ENCODE peak calls at places on chromosomes 13 and 19, in nine cellular contexts. One of them, this sample, is unnamed.

GRCh38 chr19:39349326-39349725 is 7.1 kb downstream of the SAMD4B start:
- DNase-seq in AG20443: no peak
- DNase-seq in KG1: no peak
- DNase-seq in cardiac muscle cell: no peak
- DNase-seq in activated CD8-positive, alpha-beta memory T cell treated with anti-CD3 and anti-CD28 coated beads for 1 hour: no peak
- DNase-seq in aorta: no peak
- DNase-seq in Daoy: no peak
- DNase-seq in lung microvascular endothelial cell: no peak
- DNase-seq in tibial nerve: no peak
- DNase-seq in this sample: no peak

GRCh38 chr19:32017341-32017948 is 328.0 kb upstream of the ZNF507 start:
- DNase-seq in AG20443: no peak
- DNase-seq in Daoy: peak; percentile 69
- DNase-seq in aorta: no peak
- DNase-seq in cardiac muscle cell: no peak
- DNase-seq in tibial nerve: no peak
- DNase-seq in lung microvascular endothelial cell: no peak
- DNase-seq in activated CD8-positive, alpha-beta memory T cell treated with anti-CD3 and anti-CD28 coated beads for 1 hour: no peak
- DNase-seq in KG1: no peak
- DNase-seq in this sample: no peak

GRCh38 chr13:27826379-27827353 is 34.4 kb downstream of the GSX1 start:
- DNase-seq in KG1: peak; percentile 74
- DNase-seq in activated CD8-positive, alpha-beta memory T cell treated with anti-CD3 and anti-CD28 coated beads for 1 hour: peak; percentile 20
- DNase-seq in aorta: peak; percentile 82
- DNase-seq in AG20443: peak; percentile 92
- DNase-seq in tibial nerve: peak; percentile 60
- DNase-seq in cardiac muscle cell: peak; percentile 89
- DNase-seq in lung microvascular endothelial cell: peak; percentile 88
- DNase-seq in Daoy: peak; percentile 82
- DNase-seq in this sample: peak; percentile 83

GRCh38 chr19:21691656-21692055 is 75.7 kb downstream of the ZNF100 start:
- DNase-seq in aorta: no peak
- DNase-seq in tibial nerve: no peak
- DNase-seq in lung microvascular endothelial cell: no peak
- DNase-seq in activated CD8-positive, alpha-beta memory T cell treated with anti-CD3 and anti-CD28 coated beads for 1 hour: no peak
- DNase-seq in Daoy: no peak
- DNase-seq in AG20443: no peak
- DNase-seq in cardiac muscle cell: no peak
- DNase-seq in KG1: no peak
- DNase-seq in this sample: no peak

GRCh38 chr13:90615767-90616166 is 731.7 kb upstream of the MIR17HG start:
- DNase-seq in activated CD8-positive, alpha-beta memory T cell treated with anti-CD3 and anti-CD28 coated beads for 1 hour: no peak
- DNase-seq in lung microvascular endothelial cell: no peak
- DNase-seq in aorta: no peak
- DNase-seq in Daoy: no peak
- DNase-seq in cardiac muscle cell: no peak
- DNase-seq in tibial nerve: no peak
- DNase-seq in AG20443: no peak
- DNase-seq in KG1: no peak
- DNase-seq in this sample: no peak

GRCh38 chr13:76921516-76921915 is 26.8 kb upstream of the ACOD1 start:
- DNase-seq in Daoy: no peak
- DNase-seq in aorta: peak; percentile 66
- DNase-seq in KG1: no peak
- DNase-seq in lung microvascular endothelial cell: no peak
- DNase-seq in activated CD8-positive, alpha-beta memory T cell treated with anti-CD3 and anti-CD28 coated beads for 1 hour: no peak
- DNase-seq in AG20443: no peak
- DNase-seq in cardiac muscle cell: peak; percentile 53
- DNase-seq in tibial nerve: no peak
- DNase-seq in this sample: no peak

GRCh38 chr19:45249261-45250033 is 1.6 kb upstream of the MARK4 start:
- DNase-seq in tibial nerve: no peak
- DNase-seq in aorta: no peak
- DNase-seq in cardiac muscle cell: no peak
- DNase-seq in KG1: no peak
- DNase-seq in lung microvascular endothelial cell: no peak
- DNase-seq in activated CD8-positive, alpha-beta memory T cell treated with anti-CD3 and anti-CD28 coated beads for 1 hour: no peak
- DNase-seq in AG20443: no peak
- DNase-seq in Daoy: no peak
- DNase-seq in this sample: no peak

GRCh38 chr19:2273356-2274184 is 8.4 kb downstream of the PEAK3 start:
- DNase-seq in activated CD8-positive, alpha-beta memory T cell treated with anti-CD3 and anti-CD28 coated beads for 1 hour: no peak
- DNase-seq in AG20443: peak; percentile 88
- DNase-seq in KG1: no peak
- DNase-seq in tibial nerve: peak; percentile 45
- DNase-seq in Daoy: peak; percentile 79
- DNase-seq in lung microvascular endothelial cell: peak; percentile 48
- DNase-seq in cardiac muscle cell: peak; percentile 86
- DNase-seq in aorta: peak; percentile 86
- DNase-seq in this sample: peak; percentile 84

GRCh38 chr13:20482275-20482761 is 43.3 kb downstream of the CRYL1 start:
- DNase-seq in KG1: no peak
- DNase-seq in aorta: no peak
- DNase-seq in activated CD8-positive, alpha-beta memory T cell treated with anti-CD3 and anti-CD28 coated beads for 1 hour: no peak
- DNase-seq in Daoy: no peak
- DNase-seq in AG20443: no peak
- DNase-seq in tibial nerve: peak; percentile 36
- DNase-seq in cardiac muscle cell: peak; percentile 27
- DNase-seq in lung microvascular endothelial cell: no peak
- DNase-seq in this sample: no peak

This sample was measured in lower lobe of right lung.